ENCODE peak calls at places on chromosome 13, in eight cellular contexts. P is stimulated activated CD4-positive, alpha-beta T cell treated with anti-CD3 and anti-CD28 coated beads, TNF-alpha, amount 100 ng/mL, for 1 hour; C is tibial artery; A is CD8-positive, alpha-beta memory T cell; G is activated naive CD4-positive, alpha-beta T cell treated with anti-CD3 and anti-CD28 coated beads, Interleukin-2, amount 10 ng/mL, durations not matched to agents 7 days and 5 days; H is stimulated activated CD8-positive, alpha-beta memory T cell treated with anti-CD3 and anti-CD28 coated beads, Interleukin-12 subunit alpha, Interleukin-12 subunit beta, amount 100 ng/mL, for 4 hours; I is HFF-Myc; Y is activated T-helper 1 cell treated with anti-CD3 and anti-CD28 coated beads, Interleukin-12 subunit alpha, Interleukin-12 subunit beta, Interleukin-2, Interleukin-4 antibody, amounts not matched to agents 30 ng/mL and 10 ng/mL and 1 ng/mL, durations not matched to agents 14 hours and 24 hours and 36 hours. L is an unnamed sample.

GRCh38 chr13:49308104-49308875 is 60.6 kb downstream of the CDADC1 start:
- DNase-seq in A (no peak), G (no peak), P (no peak), C (peak), Y (no peak), H (no peak), I (no peak), L (no peak)

GRCh38 chr13:71854401-71854800 is 12.6 kb downstream of the DACH1 start:
- DNase-seq in I (no peak), A (no peak), G (no peak), Y (no peak), P (no peak), C (no peak), H (no peak), L (no peak)

GRCh38 chr13:98978280-98978679 is 416 bp upstream of the DOCK9 start:
- DNase-seq in A (no peak), H (no peak), Y (no peak), I (peak), C (no peak), G (no peak), P (no peak), L (no peak)

GRCh38 chr13:33610471-33611015 is 207.4 kb upstream of the RFC3 start:
- DNase-seq in P (peak), H (peak), C (peak), A (peak), I (no peak), G (peak), Y (peak), L (no peak)

GRCh38 chr13:111665691-111666095 is 345.3 kb downstream of the TEX29 start:
- DNase-seq in Y (no peak), P (no peak), G (no peak), A (no peak), C (no peak), I (no peak), H (no peak), L (no peak)

GRCh38 chr13:20525144-20525600 is 485 bp downstream of the CRYL1 start:
- DNase-seq in C (peak), Y (peak), G (peak), P (no peak), A (no peak), H (peak), I (no peak), L (no peak)

GRCh38 chr13:20185657-20186056 is 7.1 kb downstream of the GJB2 start:
- DNase-seq in Y (no peak), C (no peak), P (no peak), I (no peak), H (no peak), A (no peak), G (no peak), L (no peak)

GRCh38 chr13:107582171-107582570 is 633.2 kb downstream of the LIG4 start:
- DNase-seq in A (no peak), P (no peak), G (no peak), Y (no peak), C (no peak), H (no peak), I (no peak), L (no peak)

GRCh38 chr13:95300625-95301134 is 571 bp downstream of the ABCC4 start:
- DNase-seq in P (no peak), G (peak), A (peak), Y (peak), I (peak), C (peak), H (peak), L (peak)

GRCh38 chr13:59103004-59103768 is 1060.5 kb downstream of the DIAPH3 start:
- DNase-seq in H (no peak), Y (no peak), G (no peak), I (no peak), A (no peak), P (no peak), C (no peak), L (no peak)

GRCh38 chr13:48950507-48950886 is 25.2 kb upstream of the FNDC3A start:
- DNase-seq in C (no peak), A (no peak), I (no peak), P (no peak), G (no peak), Y (no peak), H (no peak), L (no peak)

GRCh38 chr13:65597839-65598818 is 1632.0 kb downstream of the PCDH9 start:
- DNase-seq in I (no peak), Y (no peak), P (no peak), A (no peak), H (no peak), C (no peak), G (no peak), L (no peak)

GRCh38 chr13:86882107-86882506 is 789.1 kb upstream of the SLITRK5 start:
- DNase-seq in Y (no peak), C (no peak), H (no peak), A (no peak), I (no peak), G (no peak), P (no peak), L (no peak)

GRCh38 chr13:105276571-105276970 is 1258.9 kb downstream of the EFNB2 start:
- DNase-seq in A (no peak), C (no peak), Y (no peak), I (no peak), H (no peak), P (no peak), G (no peak), L (no peak)

GRCh38 chr13:89982406-89983085 is 1364.9 kb upstream of the MIR17HG start:
- DNase-seq in C (no peak), A (no peak), Y (no peak), P (no peak), G (no peak), H (no peak), I (no peak), L (no peak)

GRCh38 chr13:44347905-44348304 is 25.7 kb upstream of the SERP2 start:
- DNase-seq in H (no peak), I (no peak), A (no peak), C (no peak), Y (no peak), G (no peak), P (no peak), L (no peak)

GRCh38 chr13:24605923-24606372 is 74.3 kb upstream of the ATP12A start:
- DNase-seq in G (no peak), Y (no peak), A (no peak), H (no peak), C (no peak), I (no peak), P (no peak), L (no peak)

GRCh38 chr13:113785051-113786010 is 26.3 kb downstream of the TMEM255B start:
- DNase-seq in I (peak), H (no peak), G (no peak), P (no peak), A (no peak), C (peak), Y (no peak), L (no peak)

GRCh38 chr13:78659450-78660110 is 625 bp upstream of the OBI1 start:
- DNase-seq in H (no peak), I (no peak), G (no peak), A (no peak), C (no peak), P (no peak), Y (no peak), L (no peak)

GRCh38 chr13:105997436-105998232 is 537.8 kb downstream of the EFNB2 start:
- DNase-seq in A (no peak), I (no peak), P (no peak), C (no peak), Y (no peak), G (no peak), H (no peak), L (no peak)

GRCh38 chr13:27079421-27079958 is 92.1 kb downstream of the USP12 start:
- DNase-seq in H (no peak), P (no peak), A (no peak), I (no peak), Y (no peak), G (no peak), C (no peak), L (no peak)

GRCh38 chr13:94252209-94252608 is 227.3 kb downstream of the DCT start:
- DNase-seq in I (no peak), A (no peak), G (no peak), C (no peak), Y (no peak), P (no peak), H (no peak), L (no peak)

L was measured in stimulated activated naive B cell treated with anti-CD40 and anti-IgM and Interleukin-4, amounts not matched to agents 10 μg/mL and 1 μg/mL and 100 μg/mL, for 72 hours.